ENCODE peak calls at places on chromosomes 4 and X, in five cellular contexts. T is A549, B is HFF-Myc, Q is fibroblast of the aortic adventitia, X is fibroblast of pulmonary artery. V is an unnamed sample.

GRCh38 chrX:26918633-26919032 is 544.5 kb downstream of the PPP4R3C start:
- DNase-seq in T (no peak), B (no peak), Q (peak; percentile 8), X (peak; percentile 18), V (peak; percentile 39)

GRCh38 chr4:16029329-16029728 is 54.5 kb downstream of the PROM1 start:
- DNase-seq in T (no peak), B (peak; percentile 65), Q (peak; percentile 53), X (peak; percentile 55), V (no peak)

GRCh38 chr4:77921701-77922100 is 59.1 kb downstream of the MRPL1 start:
- DNase-seq in T (peak; percentile 35), B (peak; percentile 86), Q (peak; percentile 95), X (peak; percentile 98), V (peak; percentile 89)

GRCh38 chr4:128061566-128062536 is 739 bp downstream of the LARP1B start:
- DNase-seq in T (peak; percentile 26), B (no peak), Q (peak; percentile 15), X (peak; percentile 34), V (peak; percentile 79)

GRCh38 chr4:174394915-174395314 is 111.2 kb downstream of the CEP44 start:
- DNase-seq in T (no peak), B (peak; percentile 17), Q (peak; percentile 68), X (peak; percentile 41), V (peak; percentile 75)

GRCh38 chr4:87530868-87531267 is 1.7 kb upstream of the SPARCL1 start:
- DNase-seq in T (no peak), B (no peak), Q (peak; percentile 96), X (peak; percentile 98), V (peak; percentile 93)

GRCh38 chr4:138802499-138802898 is 213.1 kb upstream of the NOCT start:
- DNase-seq in T (no peak), B (no peak), Q (no peak), X (no peak), V (peak; percentile 61)

GRCh38 chrX:5068550-5068949 is 1160.1 kb downstream of the NLGN4X start:
- DNase-seq in T (no peak), B (no peak), Q (no peak), X (no peak), V (peak; percentile 1)

GRCh38 chr4:183342541-183343533 is 20.6 kb upstream of the CLDN24 start:
- DNase-seq in T (no peak), B (no peak), Q (no peak), X (no peak), V (no peak)

GRCh38 chr4:180449395-180449956 is 1793.7 kb upstream of the TENM3 start:
- DNase-seq in T (peak; percentile 19), B (no peak), Q (no peak), X (peak; percentile 27), V (peak; percentile 67)

GRCh38 chr4:38570647-38571326 is 93.2 kb upstream of the KLF3 start:
- DNase-seq in T (no peak), B (no peak), Q (no peak), X (no peak), V (peak; percentile 68)

GRCh38 chr4:172758586-172759340 is 409.8 kb upstream of the GALNT7 start:
- DNase-seq in T (peak; percentile 21), B (peak; percentile 1), Q (peak; percentile 65), X (peak; percentile 71), V (peak; percentile 75)

GRCh38 chr4:72712997-72713396 is 144.0 kb upstream of the ADAMTS3 start:
- DNase-seq in T (no peak), B (no peak), Q (no peak), X (no peak), V (peak; percentile 35)

GRCh38 chr4:5708171-5708828 is at the start of gene EVC2:
- DNase-seq in T (peak; percentile 13), B (no peak), Q (peak; percentile 66), X (peak; percentile 66), V (peak; percentile 39)

GRCh38 chr4:46124773-46125172 is 919 bp upstream of the GABRG1 start:
- DNase-seq in T (no peak), B (no peak), Q (no peak), X (no peak), V (no peak)

GRCh38 chr4:179695175-179695574 is 2252.9 kb upstream of the AGA start:
- DNase-seq in T (no peak), B (no peak), Q (peak; percentile 13), X (peak; percentile 27), V (peak; percentile 81)

GRCh38 chr4:184250795-184251679 is 33.4 kb upstream of the ENPP6 start:
- DNase-seq in T (peak; percentile 22), B (peak; percentile 25), Q (peak; percentile 59), X (peak; percentile 70), V (peak; percentile 67)

GRCh38 chr4:62912531-62912930 is 1496.7 kb downstream of the TECRL start:
- DNase-seq in T (no peak), B (no peak), Q (no peak), X (no peak), V (no peak)

GRCh38 chrX:135973548-135974278 is at the start of gene MMGT1:
- DNase-seq in T (peak; percentile 71), B (peak; percentile 61), Q (peak; percentile 84), X (peak; percentile 84), V (peak; percentile 82)

GRCh38 chr4:91502365-91502764 is 801.4 kb upstream of the GRID2 start:
- DNase-seq in T (no peak), B (no peak), Q (no peak), X (peak; percentile 44), V (peak; percentile 65)

GRCh38 chrX:111086521-111087127 is 9.4 kb upstream of the PAK3 start:
- DNase-seq in T (no peak), B (no peak), Q (no peak), X (no peak), V (no peak)

GRCh38 chrX:119391279-119391678 is 7.9 kb upstream of the SLC25A43 start:
- DNase-seq in T (peak; percentile 49), B (no peak), Q (peak; percentile 51), X (peak; percentile 48), V (peak; percentile 60)

GRCh38 chrX:151722241-151722846 is 6.5 kb downstream of the FATE1 start:
- DNase-seq in T (peak; percentile 5), B (no peak), Q (peak; percentile 31), X (peak; percentile 17), V (peak; percentile 2)

GRCh38 chr4:170872794-170873193 is 783.0 kb upstream of the AADAT start:
- DNase-seq in T (no peak), B (no peak), Q (no peak), X (no peak), V (peak; percentile 90)

GRCh38 chrX:103792916-103793540 is 16.4 kb downstream of the PLP1 start:
- DNase-seq in T (no peak), B (no peak), Q (peak; percentile 75), X (peak; percentile 81), V (peak; percentile 64)
- H3K4me3 ChIP-seq in T (no peak overlapping the region), B (no peak overlapping the region), Q (no peak overlapping the region), X (peak overlapping the region; percentile 33), V (no peak overlapping the region)

DNA sequence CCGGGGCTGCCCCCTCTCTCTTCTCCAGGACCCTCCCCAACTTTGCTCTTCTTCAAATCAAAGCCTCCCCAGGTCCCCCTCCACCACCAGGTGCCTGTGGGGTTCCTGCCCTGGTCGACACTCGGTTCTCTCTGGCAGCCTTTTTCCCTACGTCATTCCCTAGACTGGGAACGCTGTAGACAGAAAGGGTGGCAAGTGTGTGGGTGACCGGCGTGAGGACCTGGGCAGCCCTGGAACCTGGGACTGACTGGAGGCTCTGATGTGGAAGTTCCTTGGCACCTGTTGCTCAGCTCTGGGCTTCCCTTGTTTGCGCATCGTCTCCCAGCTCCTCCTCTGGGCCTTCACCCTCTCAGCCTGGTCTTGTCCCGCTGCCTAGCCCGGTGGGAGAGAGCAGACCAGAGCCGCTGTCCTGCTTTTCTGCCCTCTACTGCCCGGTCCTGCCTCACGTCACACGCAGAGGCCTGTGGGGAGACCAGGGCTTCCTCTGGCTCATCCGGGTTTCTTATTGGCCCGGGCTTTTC is 1.3 kb downstream of the TACC3 start:
- DNase-seq in T (no peak), B (no peak), Q (no peak), X (no peak), V (no peak)
- H3K4me3 ChIP-seq in T (peak overlapping the region; percentile 89), B (peak overlapping the region; percentile 88), Q (peak overlapping the region; percentile 66), X (peak overlapping the region; percentile 67), V (peak overlapping the region; percentile 58)

DNA sequence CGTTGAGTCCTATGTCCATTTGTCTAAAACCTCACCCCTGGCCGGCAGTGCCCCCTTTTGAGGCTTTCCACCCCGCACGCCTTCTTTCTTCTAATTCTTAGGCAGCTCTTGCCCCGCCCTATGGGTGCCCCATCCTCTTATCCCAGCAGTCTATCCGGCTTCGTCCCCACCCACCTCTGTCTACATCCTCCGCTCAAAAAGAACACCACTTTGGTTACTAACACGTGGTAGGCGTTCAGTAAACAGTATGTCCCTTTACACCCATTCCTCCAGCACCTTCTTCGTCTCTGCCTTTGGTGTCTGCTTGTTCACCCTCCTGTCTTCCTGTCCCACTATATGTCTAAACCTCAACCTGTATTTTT is 39.2 kb downstream of the STARD8 start:
- DNase-seq in T (peak; percentile 17), B (no peak), Q (no peak), X (peak; percentile 55), V (peak; percentile 18)
- H3K4me3 ChIP-seq in T (peak overlapping the region; percentile 41), B (peak overlapping the region; percentile 36), Q (no peak overlapping the region), X (peak overlapping the region; percentile 49), V (no peak overlapping the region)

GRCh38 chrX:15359701-15360100 is 24.4 kb upstream of the PIGA start:
- DNase-seq in T (no peak), B (no peak), Q (peak; percentile 55), X (no peak), V (no peak)

GRCh38 chrX:15356444-15356843 is 21.1 kb upstream of the PIGA start:
- DNase-seq in T (no peak), B (no peak), Q (peak; percentile 81), X (peak; percentile 80), V (peak; percentile 19)

GRCh38 chrX:15358533-15358932 is 23.2 kb upstream of the PIGA start:
- DNase-seq in T (no peak), B (no peak), Q (no peak), X (no peak), V (no peak)
- H3K4me3 ChIP-seq in T (no peak overlapping the region), B (no peak overlapping the region), Q (no peak overlapping the region), X (no peak overlapping the region), V (no peak overlapping the region)

DNA sequence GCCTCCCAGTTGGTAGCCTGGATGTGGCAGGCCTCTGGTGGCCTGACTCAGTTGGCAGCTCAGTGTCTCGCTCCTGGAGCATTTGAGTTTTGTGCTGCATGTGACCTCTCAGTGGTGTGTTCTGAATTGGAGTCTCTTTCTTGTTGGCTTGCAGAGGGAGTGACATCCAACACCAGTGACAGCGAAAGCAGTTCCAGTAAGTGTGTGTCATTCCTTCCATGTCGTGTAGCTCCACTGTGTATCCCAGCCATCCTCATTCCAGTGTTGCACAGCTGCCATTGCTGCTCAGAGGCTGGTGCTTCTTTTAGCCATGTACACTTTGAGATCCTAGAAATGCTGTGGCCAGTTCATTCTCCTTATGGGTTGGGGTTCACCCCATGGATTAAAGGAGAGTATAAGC is 52.4 kb downstream of the DLG3 start:
- DNase-seq in T (no peak), B (no peak), Q (no peak), X (no peak), V (no peak)
- H3K4me3 ChIP-seq in T (no peak overlapping the region), B (no peak overlapping the region), Q (no peak overlapping the region), X (no peak overlapping the region), V (no peak overlapping the region)

GRCh38 chr4:129239088-129239487 is 143.1 kb downstream of the C4orf33 start:
- DNase-seq in T (no peak), B (no peak), Q (peak; percentile 5), X (peak; percentile 3), V (no peak)
- H3K4me3 ChIP-seq in T (no peak overlapping the region), B (no peak overlapping the region), Q (no peak overlapping the region), X (no peak overlapping the region), V (no peak overlapping the region)

GRCh38 chr4:155906554-155907247 is 3.2 kb downstream of the TDO2 start:
- DNase-seq in T (no peak), B (peak; percentile 96), Q (peak; percentile 97), X (peak; percentile 97), V (peak; percentile 73)
- H3K4me3 ChIP-seq in T (no peak overlapping the region), B (no peak overlapping the region), Q (no peak overlapping the region), X (no peak overlapping the region), V (no peak overlapping the region)

V was measured in epithelial cell of esophagus.